ENCODE peak calls at places on chromosomes 3 and 15, in five cellular contexts. One of them, this sample, is unnamed.

GRCh38 chr15:88657326-88658069 is 18.7 kb downstream of the ISG20 start:
- DNase-seq in AG04450: no peak
- DNase-seq in lower leg skin: no peak
- DNase-seq in IMR-90: peak
- DNase-seq in AG09319: peak
- DNase-seq in this sample: no peak

GRCh38 chr3:23240386-23240785 is 37.3 kb downstream of the UBE2E2 start:
- DNase-seq in AG04450: no peak
- DNase-seq in lower leg skin: no peak
- DNase-seq in IMR-90: no peak
- DNase-seq in AG09319: no peak
- DNase-seq in this sample: no peak

GRCh38 chr3:111128884-111129283 is 57.3 kb downstream of the NECTIN3 start:
- DNase-seq in AG04450: no peak
- DNase-seq in lower leg skin: no peak
- DNase-seq in IMR-90: peak
- DNase-seq in AG09319: no peak
- DNase-seq in this sample: no peak

GRCh38 chr3:42489116-42489936 is 13.1 kb upstream of the VIPR1 start:
- DNase-seq in AG04450: no peak
- DNase-seq in lower leg skin: peak
- DNase-seq in IMR-90: no peak
- DNase-seq in AG09319: no peak
- DNase-seq in this sample: no peak

GRCh38 chr3:109316162-109316730 is at the start of gene DPPA2:
- DNase-seq in AG04450: no peak
- DNase-seq in lower leg skin: peak
- DNase-seq in IMR-90: no peak
- DNase-seq in AG09319: no peak
- DNase-seq in this sample: no peak

GRCh38 chr15:63086271-63086670 is 35.4 kb upstream of the LACTB start:
- DNase-seq in AG04450: no peak
- DNase-seq in lower leg skin: no peak
- DNase-seq in IMR-90: peak
- DNase-seq in AG09319: no peak
- DNase-seq in this sample: no peak

GRCh38 chr3:159740054-159740453 is 248.6 kb upstream of the IL12A start:
- DNase-seq in AG04450: no peak
- DNase-seq in lower leg skin: no peak
- DNase-seq in IMR-90: no peak
- DNase-seq in AG09319: no peak
- DNase-seq in this sample: no peak

GRCh38 chr3:141876891-141877561 is 583 bp downstream of the ATP1B3 start:
- DNase-seq in AG04450: no peak
- DNase-seq in lower leg skin: peak
- DNase-seq in IMR-90: peak
- DNase-seq in AG09319: no peak
- DNase-seq in this sample: peak

GRCh38 chr15:64125978-64126377 is 25.6 kb upstream of the SNX22 start:
- DNase-seq in AG04450: no peak
- DNase-seq in lower leg skin: no peak
- DNase-seq in IMR-90: no peak
- DNase-seq in AG09319: no peak
- DNase-seq in this sample: no peak

GRCh38 chr3:100590114-100590839 is 19.1 kb upstream of the ADGRG7 start:
- DNase-seq in AG04450: peak
- DNase-seq in lower leg skin: no peak
- DNase-seq in IMR-90: peak
- DNase-seq in AG09319: peak
- DNase-seq in this sample: no peak

GRCh38 chr3:149442845-149443544 is 31.5 kb upstream of the TM4SF4 start:
- DNase-seq in AG04450: no peak
- DNase-seq in lower leg skin: no peak
- DNase-seq in IMR-90: peak
- DNase-seq in AG09319: peak
- DNase-seq in this sample: no peak

GRCh38 chr3:25568525-25569078 is 96.1 kb downstream of the TOP2B start:
- DNase-seq in AG04450: no peak
- DNase-seq in lower leg skin: no peak
- DNase-seq in IMR-90: no peak
- DNase-seq in AG09319: no peak
- DNase-seq in this sample: no peak

GRCh38 chr3:88957751-88958452 is 149.5 kb upstream of the EPHA3 start:
- DNase-seq in AG04450: peak
- DNase-seq in lower leg skin: no peak
- DNase-seq in IMR-90: peak
- DNase-seq in AG09319: peak
- DNase-seq in this sample: no peak

GRCh38 chr3:174619244-174619643 is 239.9 kb upstream of the NAALADL2 start:
- DNase-seq in AG04450: no peak
- DNase-seq in lower leg skin: no peak
- DNase-seq in IMR-90: no peak
- DNase-seq in AG09319: no peak
- DNase-seq in this sample: no peak

GRCh38 chr3:160291290-160291908 is 66.2 kb downstream of the C3orf80 start:
- DNase-seq in AG04450: no peak
- DNase-seq in lower leg skin: no peak
- DNase-seq in IMR-90: no peak
- DNase-seq in AG09319: no peak
- DNase-seq in this sample: no peak

GRCh38 chr15:42092666-42093445 is 1.5 kb downstream of the PLA2G4D start:
- DNase-seq in AG04450: no peak
- DNase-seq in lower leg skin: no peak
- DNase-seq in IMR-90: no peak
- DNase-seq in AG09319: no peak
- DNase-seq in this sample: no peak

GRCh38 chr15:68666120-68666811 is 87.5 kb downstream of the CORO2B start:
- DNase-seq in AG04450: no peak
- DNase-seq in lower leg skin: peak
- DNase-seq in IMR-90: no peak
- DNase-seq in AG09319: no peak
- DNase-seq in this sample: no peak

GRCh38 chr15:53447053-53447574 is 312.3 kb downstream of the WDR72 start:
- DNase-seq in AG04450: no peak
- DNase-seq in lower leg skin: no peak
- DNase-seq in IMR-90: no peak
- DNase-seq in AG09319: no peak
- DNase-seq in this sample: no peak

GRCh38 chr15:25228261-25228660 is 210.6 kb downstream of the UBE3A start:
- DNase-seq in AG04450: no peak
- DNase-seq in lower leg skin: no peak
- DNase-seq in IMR-90: no peak
- DNase-seq in AG09319: no peak
- DNase-seq in this sample: no peak

GRCh38 chr3:55620361-55621025 is 133.4 kb upstream of the WNT5A start:
- DNase-seq in AG04450: peak
- DNase-seq in lower leg skin: no peak
- DNase-seq in IMR-90: peak
- DNase-seq in AG09319: no peak
- DNase-seq in this sample: no peak

GRCh38 chr15:26318689-26319088 is 454.2 kb downstream of the GABRB3 start:
- DNase-seq in AG04450: no peak
- DNase-seq in lower leg skin: no peak
- DNase-seq in IMR-90: no peak
- DNase-seq in AG09319: no peak
- DNase-seq in this sample: no peak

GRCh38 chr3:59486468-59486964 is 436.7 kb upstream of the CFAP20DC start:
- DNase-seq in AG04450: no peak
- DNase-seq in lower leg skin: no peak
- DNase-seq in IMR-90: no peak
- DNase-seq in AG09319: no peak
- DNase-seq in this sample: no peak

GRCh38 chr3:134179508-134179907 is 71.2 kb downstream of the RYK start:
- DNase-seq in AG04450: no peak
- DNase-seq in lower leg skin: no peak
- DNase-seq in IMR-90: peak
- DNase-seq in AG09319: no peak
- DNase-seq in this sample: no peak

DNA sequence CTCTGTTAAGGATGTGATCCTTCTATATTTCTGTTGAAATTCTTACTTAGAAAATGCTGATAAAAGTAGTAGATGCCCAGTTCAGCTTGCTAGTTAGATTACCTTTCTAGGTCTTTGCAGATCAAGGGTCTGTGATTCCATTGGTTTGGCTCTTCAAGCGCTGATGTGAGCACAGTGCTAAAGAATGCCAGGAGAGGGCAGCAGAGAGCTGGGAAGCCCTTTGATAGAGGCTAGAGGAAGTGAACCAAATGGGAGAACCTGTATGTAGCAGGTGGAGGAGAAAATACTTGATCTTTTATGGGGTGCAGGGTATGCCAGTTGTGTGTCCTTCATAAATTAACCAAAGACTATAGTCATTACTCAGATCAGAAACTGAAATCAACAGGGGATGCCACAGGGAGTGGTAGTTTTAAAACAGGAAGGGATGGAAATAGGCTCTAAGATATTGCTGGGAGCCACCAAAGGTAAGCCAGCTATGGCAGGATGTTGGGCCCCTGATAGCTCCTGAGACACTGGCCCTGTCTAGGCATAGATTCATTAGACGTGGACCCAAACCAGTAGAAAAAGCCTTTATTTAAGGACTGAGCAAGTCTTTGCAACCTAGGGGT is 677.4 kb downstream of the SQOR start:
- DNase-seq in AG04450: peak
- DNase-seq in lower leg skin: peak
- DNase-seq in IMR-90: peak
- DNase-seq in AG09319: peak
- DNase-seq in this sample: no peak
- TF ChIP-seq CTCF in AG04450: peak
- TF ChIP-seq CTCF in lower leg skin: no peak
- TF ChIP-seq CTCF in IMR-90: peak
- TF ChIP-seq CTCF in AG09319: peak
- TF ChIP-seq CTCF in this sample: peak

DNA sequence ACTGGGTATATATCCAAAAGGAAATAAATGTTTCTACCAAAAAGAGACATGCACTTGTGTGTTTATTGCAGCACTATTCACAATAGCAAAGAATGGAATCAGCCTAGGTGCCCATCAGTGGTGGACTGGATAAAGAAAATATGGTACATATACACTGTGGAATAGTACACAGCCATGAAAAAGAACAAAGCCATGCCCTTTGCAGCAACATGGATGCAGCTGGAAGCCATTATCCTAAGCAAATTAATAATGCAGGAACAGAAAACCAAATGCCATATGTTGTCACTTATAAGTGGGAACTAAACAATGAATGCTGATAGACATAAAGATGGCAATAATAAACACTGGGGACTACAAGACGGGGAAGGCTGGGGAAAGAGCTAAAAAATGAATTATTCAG is 102.9 kb downstream of the RPL39L start:
- DNase-seq in AG04450: no peak
- DNase-seq in lower leg skin: no peak
- DNase-seq in IMR-90: no peak
- DNase-seq in AG09319: no peak
- DNase-seq in this sample: no peak
- TF ChIP-seq CTCF in AG04450: no peak
- TF ChIP-seq CTCF in lower leg skin: no peak
- TF ChIP-seq CTCF in IMR-90: no peak
- TF ChIP-seq CTCF in AG09319: no peak
- TF ChIP-seq CTCF in this sample: no peak

GRCh38 chr3:186022931-186023330 is 85.1 kb upstream of the TRA2B start:
- DNase-seq in AG04450: no peak
- DNase-seq in lower leg skin: no peak
- DNase-seq in IMR-90: no peak
- DNase-seq in AG09319: no peak
- DNase-seq in this sample: no peak
- TF ChIP-seq CTCF in AG04450: no peak
- TF ChIP-seq CTCF in lower leg skin: no peak
- TF ChIP-seq CTCF in IMR-90: no peak
- TF ChIP-seq CTCF in AG09319: no peak
- TF ChIP-seq CTCF in this sample: no peak

DNA sequence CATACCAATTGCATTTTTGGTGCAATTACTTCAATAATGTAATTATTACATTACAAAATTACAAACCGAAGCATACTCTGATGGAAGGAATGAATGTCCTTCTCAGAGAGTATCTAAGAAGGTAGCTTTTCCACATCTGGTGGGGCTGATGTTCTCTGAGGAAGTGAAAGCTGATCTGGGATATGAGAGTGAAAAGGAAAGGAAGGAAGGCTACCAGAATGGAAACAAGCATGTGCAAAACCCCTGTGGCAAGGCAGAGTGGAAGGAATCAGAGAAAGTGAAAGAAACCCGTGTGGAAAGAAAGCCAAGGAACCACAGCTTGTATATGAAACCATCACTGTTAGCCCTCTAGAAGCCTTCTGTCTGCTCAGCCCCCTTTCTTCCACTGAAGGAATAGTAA is 35.3 kb upstream of the GOLGA8A start:
- DNase-seq in AG04450: no peak
- DNase-seq in lower leg skin: no peak
- DNase-seq in IMR-90: no peak
- DNase-seq in AG09319: no peak
- DNase-seq in this sample: no peak
- TF ChIP-seq CTCF in AG04450: no peak
- TF ChIP-seq CTCF in lower leg skin: no peak
- TF ChIP-seq CTCF in IMR-90: no peak
- TF ChIP-seq CTCF in AG09319: no peak
- TF ChIP-seq CTCF in this sample: no peak

GRCh38 chr3:117128133-117128532 is 418.6 kb downstream of the TUSC7 start:
- DNase-seq in AG04450: no peak
- DNase-seq in lower leg skin: no peak
- DNase-seq in IMR-90: peak
- DNase-seq in AG09319: no peak
- DNase-seq in this sample: no peak
- TF ChIP-seq CTCF in AG04450: no peak
- TF ChIP-seq CTCF in lower leg skin: no peak
- TF ChIP-seq CTCF in IMR-90: no peak
- TF ChIP-seq CTCF in AG09319: no peak
- TF ChIP-seq CTCF in this sample: no peak

GRCh38 chr3:13419356-13420050 is 619 bp downstream of the NUP210 start:
- DNase-seq in AG04450: no peak
- DNase-seq in lower leg skin: no peak
- DNase-seq in IMR-90: no peak
- DNase-seq in AG09319: no peak
- DNase-seq in this sample: no peak
- TF ChIP-seq CTCF in AG04450: no peak
- TF ChIP-seq CTCF in lower leg skin: no peak
- TF ChIP-seq CTCF in IMR-90: no peak
- TF ChIP-seq CTCF in AG09319: no peak
- TF ChIP-seq CTCF in this sample: peak

GRCh38 chr3:182179631-182180030 is 467.9 kb downstream of the SOX2 start:
- DNase-seq in AG04450: no peak
- DNase-seq in lower leg skin: no peak
- DNase-seq in IMR-90: no peak
- DNase-seq in AG09319: no peak
- DNase-seq in this sample: no peak
- TF ChIP-seq CTCF in AG04450: no peak
- TF ChIP-seq CTCF in lower leg skin: no peak
- TF ChIP-seq CTCF in IMR-90: no peak
- TF ChIP-seq CTCF in AG09319: no peak
- TF ChIP-seq CTCF in this sample: no peak

This sample was measured in natural killer cell.